ENCODE peak calls at places on chromosomes 6 and 20, in seven cellular contexts. A is HTR-8/SVneo; L is T-helper 2 cell; R is esophagus squamous epithelium; G is AG09319; Z is stimulated activated naive CD8-positive, alpha-beta T cell treated with anti-CD3 and anti-CD28 coated beads, Interleukin-15, Interleukin-2, amounts not matched to agents 100 U/mL and 50 U/mL, for 24 hours; W is H9. B is an unnamed sample.
A peak's percentile ranks its signal among the peaks of the same experiment; 100 is the strongest.

GRCh38 chr6:166786704-166787293 is 159.7 kb upstream of the RPS6KA2 start:
- DNase-seq in A (peak; percentile 33), L (no peak), R (no peak), G (peak; percentile 36), Z (no peak), W (no peak), B (no peak)

GRCh38 chr20:24668384-24668702 is 198.9 kb downstream of the SYNDIG1 start:
- DNase-seq in A (no peak), L (no peak), R (no peak), G (no peak), Z (no peak), W (no peak), B (no peak)

GRCh38 chr6:41756354-41756753 is 9.2 kb upstream of the PGC start:
- DNase-seq in A (no peak), L (no peak), R (no peak), G (no peak), Z (no peak), W (no peak), B (no peak)

GRCh38 chr6:38185752-38186151 is 366.2 kb downstream of the ZFAND3 start:
- DNase-seq in A (no peak), L (no peak), R (no peak), G (no peak), Z (no peak), W (no peak), B (no peak)

GRCh38 chr6:154962751-154963150 is 32.4 kb upstream of the TIAM2 start:
- DNase-seq in A (peak; percentile 10), L (no peak), R (no peak), G (peak; percentile 49), Z (no peak), W (no peak), B (no peak)

GRCh38 chr6:42405025-42405424 is 46.7 kb downstream of the TRERF1 start:
- DNase-seq in A (no peak), L (no peak), R (no peak), G (no peak), Z (no peak), W (no peak), B (no peak)

GRCh38 chr6:98834060-98835031 is at the start of gene POU3F2:
- DNase-seq in A (peak; percentile 81), L (peak; percentile 57), R (no peak), G (no peak), Z (peak; percentile 70), W (peak; percentile 98), B (peak; percentile 15)

GRCh38 chr6:110996661-110997060 is 14.8 kb downstream of the RPF2 start:
- DNase-seq in A (no peak), L (no peak), R (no peak), G (no peak), Z (no peak), W (no peak), B (no peak)

GRCh38 chr6:136600818-136601217 is 50.6 kb upstream of the MAP7 start:
- DNase-seq in A (no peak), L (no peak), R (no peak), G (no peak), Z (no peak), W (no peak), B (no peak)

GRCh38 chr6:33161354-33162320 is 30.6 kb downstream of the COL11A2 start:
- DNase-seq in A (peak; percentile 82), L (peak; percentile 71), R (no peak), G (peak; percentile 8), Z (peak; percentile 91), W (peak; percentile 78), B (peak; percentile 68)